ENCODE peak calls at places on chromosome 15, in nine cellular contexts. H, P, Q, U, S, K, O, D and V are unnamed samples.

GRCh38 chr15:63107895-63108546 is 13.6 kb upstream of the LACTB start:
- DNase-seq in H (no peak), P (no peak), Q (no peak), U (peak; percentile 62), S (peak; percentile 35), K (peak; percentile 31), O (no peak), D (no peak), V (no peak)

GRCh38 chr15:31051646-31052045 is 49.9 kb downstream of the TRPM1 start:
- DNase-seq in H (no peak), P (no peak), Q (no peak), U (no peak), S (no peak), K (no peak), O (no peak), D (no peak), V (no peak)

GRCh38 chr15:51647128-51647562 is 24.6 kb upstream of the DMXL2 start:
- DNase-seq in H (peak; percentile 74), P (no peak), Q (peak; percentile 65), U (peak; percentile 75), S (peak; percentile 42), K (peak; percentile 33), O (no peak), D (no peak), V (no peak)

GRCh38 chr15:59315914-59316428 is 56.7 kb downstream of the MYO1E start:
- DNase-seq in H (no peak), P (no peak), Q (no peak), U (peak; percentile 75), S (no peak), K (no peak), O (no peak), D (peak; percentile 51), V (no peak)

GRCh38 chr15:89785771-89786135 is 9.6 kb downstream of the MESP2 start:
- DNase-seq in H (no peak), P (no peak), Q (no peak), U (no peak), S (peak; percentile 36), K (no peak), O (no peak), D (no peak), V (no peak)

GRCh38 chr15:25372298-25372697 is 66.5 kb downstream of the UBE3A start:
- DNase-seq in H (no peak), P (no peak), Q (no peak), U (no peak), S (peak; percentile 55), K (no peak), O (no peak), D (no peak), V (no peak)

GRCh38 chr15:49877117-49877860 is 241.7 kb downstream of the ATP8B4 start:
- DNase-seq in H (no peak), P (no peak), Q (no peak), U (no peak), S (no peak), K (peak; percentile 29), O (no peak), D (no peak), V (no peak)

GRCh38 chr15:67080900-67081431 is 15.6 kb downstream of the SMAD3 start:
- DNase-seq in H (no peak), P (no peak), Q (peak; percentile 76), U (peak; percentile 53), S (peak; percentile 32), K (no peak), O (no peak), D (no peak), V (no peak)

GRCh38 chr15:34855397-34855796 is 60.0 kb upstream of the ACTC1 start:
- DNase-seq in H (no peak), P (no peak), Q (no peak), U (no peak), S (peak; percentile 91), K (no peak), O (no peak), D (no peak), V (no peak)

GRCh38 chr15:71386448-71387236 is 271.4 kb downstream of the THSD4 start:
- DNase-seq in H (no peak), P (peak; percentile 14), Q (no peak), U (no peak), S (peak; percentile 44), K (no peak), O (no peak), D (peak; percentile 22), V (no peak)

GRCh38 chr15:58313810-58314592 is 117.8 kb upstream of the LIPC start:
- DNase-seq in H (no peak), P (no peak), Q (no peak), U (no peak), S (no peak), K (no peak), O (no peak), D (no peak), V (no peak)

GRCh38 chr15:45449878-45450277 is 71.5 kb upstream of the GATM start:
- DNase-seq in H (peak; percentile 93), P (no peak), Q (peak; percentile 89), U (peak; percentile 92), S (no peak), K (peak; percentile 90), O (no peak), D (no peak), V (peak; percentile 88)

GRCh38 chr15:68364660-68365035 is 67.3 kb downstream of the ITGA11 start:
- DNase-seq in H (no peak), P (no peak), Q (no peak), U (no peak), S (no peak), K (no peak), O (no peak), D (no peak), V (no peak)
- H3K4me1 ChIP-seq in H (peaks cover 27% of the 10 kb centered on the region), P (no peaks in the 10 kb centered on the region), Q (peaks cover 37% of the 10 kb centered on the region), U (no peaks in the 10 kb centered on the region), S (peaks cover 49% of the 10 kb centered on the region), K (no peaks in the 10 kb centered on the region), O (no peaks in the 10 kb centered on the region), D (peaks cover 8% of the 10 kb centered on the region), V (no peaks in the 10 kb centered on the region)

GRCh38 chr15:74318376-74319137 is 48.9 kb downstream of the CYP11A1 start:
- DNase-seq in H (no peak), P (no peak), Q (no peak), U (no peak), S (no peak), K (no peak), O (peak; percentile 59), D (no peak), V (no peak)

GRCh38 chr15:74317820-74318375 is 49.5 kb downstream of the CYP11A1 start:
- DNase-seq in H (no peak), P (no peak), Q (no peak), U (peak; percentile 49), S (no peak), K (peak; percentile 41), O (peak; percentile 81), D (no peak), V (peak; percentile 48)

GRCh38 chr15:74320358-74321247 is 46.8 kb downstream of the CYP11A1 start:
- DNase-seq in H (peak; percentile 44), P (no peak), Q (no peak), U (peak; percentile 57), S (peak; percentile 37), K (peak; percentile 55), O (peak; percentile 67), D (peak; percentile 64), V (no peak)

GRCh38 chr15:74319596-74320357 is 47.7 kb downstream of the CYP11A1 start:
- DNase-seq in H (no peak), P (no peak), Q (no peak), U (no peak), S (no peak), K (no peak), O (no peak), D (no peak), V (no peak)

GRCh38 chr15:74319138-74319460 is 48.3 kb downstream of the CYP11A1 start:
- DNase-seq in H (no peak), P (no peak), Q (no peak), U (no peak), S (no peak), K (no peak), O (no peak), D (no peak), V (no peak)
- H3K4me1 ChIP-seq in H (peaks cover 15% of the 10 kb centered on the region), P (peaks cover 12% of the 10 kb centered on the region), Q (peaks cover 12% of the 10 kb centered on the region), U (no peaks in the 10 kb centered on the region), S (no peaks in the 10 kb centered on the region), K (peaks cover 16% of the 10 kb centered on the region), O (no peaks in the 10 kb centered on the region), D (no peaks in the 10 kb centered on the region), V (no peaks in the 10 kb centered on the region)

DNA sequence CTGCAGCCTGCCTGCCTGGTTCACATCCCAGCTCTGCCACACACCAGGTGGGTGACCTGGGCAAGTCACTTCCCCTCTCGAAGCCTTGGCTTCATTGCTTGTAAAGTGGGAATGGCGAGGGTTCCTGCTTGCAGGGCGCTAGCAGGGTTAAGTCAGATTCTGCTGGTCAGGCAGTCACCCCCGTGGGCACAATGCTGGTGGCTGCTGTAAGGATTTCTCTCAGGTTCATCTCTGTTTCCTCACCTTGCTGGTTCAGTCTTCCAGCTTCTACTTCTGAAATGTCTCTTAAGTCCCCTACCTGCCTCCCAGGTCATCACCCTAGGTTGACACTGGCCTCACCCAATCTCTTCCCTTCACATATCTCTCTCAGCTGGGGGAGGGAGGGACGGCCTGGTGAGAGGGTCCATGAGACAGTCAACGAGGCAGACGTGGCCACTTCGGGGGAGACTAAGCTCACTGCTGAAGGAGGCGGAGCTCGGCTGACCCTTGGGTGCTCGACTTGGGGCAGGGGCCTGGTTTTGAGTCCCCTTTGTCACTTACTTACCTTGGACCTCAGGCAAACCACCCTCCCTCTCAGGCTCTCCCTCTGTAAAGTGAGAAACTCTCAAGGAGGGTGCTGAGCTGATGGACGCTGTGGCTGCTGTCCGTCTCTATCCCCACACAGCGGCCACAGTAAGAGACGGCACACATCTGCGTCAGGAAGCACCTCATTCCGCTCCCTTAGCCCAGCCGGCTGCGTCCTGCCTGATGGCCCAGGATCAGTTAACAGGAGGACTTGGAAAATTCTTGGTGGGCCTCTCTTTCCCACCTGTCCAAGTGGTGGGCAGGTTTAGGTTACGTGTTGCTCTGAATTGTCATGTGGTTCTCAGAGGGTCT is 11.4 kb downstream of the CTSH start:
- DNase-seq in H (no peak), P (no peak), Q (no peak), U (no peak), S (no peak), K (no peak), O (no peak), D (no peak), V (no peak)
- H3K4me1 ChIP-seq in H (peaks cover 27% of the 10 kb centered on the region), P (peaks cover 18% of the 10 kb centered on the region), Q (peaks cover 48% of the 10 kb centered on the region), U (no peaks in the 10 kb centered on the region), S (peaks cover 6% of the 10 kb centered on the region), K (no peaks in the 10 kb centered on the region), O (no peaks in the 10 kb centered on the region), D (no peaks in the 10 kb centered on the region), V (no peaks in the 10 kb centered on the region)

GRCh38 chr15:75663931-75664421 is 16.3 kb downstream of the SNX33 start:
- DNase-seq in H (peak; percentile 68), P (no peak), Q (no peak), U (peak; percentile 78), S (no peak), K (peak; percentile 62), O (no peak), D (no peak), V (peak; percentile 56)

GRCh38 chr15:75669879-75670212 is 22.1 kb downstream of the SNX33 start:
- DNase-seq in H (no peak), P (no peak), Q (no peak), U (no peak), S (no peak), K (no peak), O (no peak), D (no peak), V (no peak)

GRCh38 chr15:75669191-75669878 is 21.6 kb downstream of the SNX33 start:
- DNase-seq in H (peak; percentile 45), P (no peak), Q (no peak), U (no peak), S (no peak), K (peak; percentile 63), O (no peak), D (no peak), V (no peak)

GRCh38 chr15:75662823-75663519 is 15.3 kb downstream of the SNX33 start:
- DNase-seq in H (no peak), P (no peak), Q (no peak), U (no peak), S (no peak), K (no peak), O (no peak), D (no peak), V (no peak)

GRCh38 chr15:75666823-75667501 is 19.2 kb downstream of the SNX33 start:
- DNase-seq in H (peak; percentile 65), P (no peak), Q (peak; percentile 82), U (peak; percentile 81), S (peak; percentile 85), K (peak; percentile 47), O (peak; percentile 96), D (no peak), V (peak; percentile 74)
- H3K4me1 ChIP-seq in H (peaks cover 65% of the 10 kb centered on the region), P (no peaks in the 10 kb centered on the region), Q (peaks cover 44% of the 10 kb centered on the region), U (peaks cover 17% of the 10 kb centered on the region), S (peaks cover 10% of the 10 kb centered on the region), K (peaks cover 62% of the 10 kb centered on the region), O (no peaks in the 10 kb centered on the region), D (no peaks in the 10 kb centered on the region), V (peaks cover 42% of the 10 kb centered on the region)